ENCODE peak calls at places on chromosomes 2 and 18, in four cellular contexts. One of them, this sample, is unnamed.
A peak's percentile ranks its signal among the peaks of the same experiment; 100 is the strongest.

GRCh38 chr2:156436477-156437085 is 402 bp downstream of the GPD2 start:
- DNase-seq in CD8-positive, alpha-beta T cell: peak; percentile 13
- DNase-seq in DND-41: peak; percentile 47
- DNase-seq in A673: peak; percentile 32
- DNase-seq in this sample: no peak

GRCh38 chr2:119747311-119747710 is 12.4 kb upstream of the PTPN4 start:
- DNase-seq in A673: no peak
- DNase-seq in CD8-positive, alpha-beta T cell: no peak
- DNase-seq in DND-41: no peak
- DNase-seq in this sample: no peak

GRCh38 chr2:174603280-174603679 is 5.7 kb upstream of the WIPF1 start:
- DNase-seq in CD8-positive, alpha-beta T cell: no peak
- DNase-seq in DND-41: peak; percentile 50
- DNase-seq in A673: peak; percentile 55
- DNase-seq in this sample: peak; percentile 85

GRCh38 chr2:1527153-1527992 is 114.1 kb downstream of the TPO start:
- DNase-seq in DND-41: no peak
- DNase-seq in A673: no peak
- DNase-seq in CD8-positive, alpha-beta T cell: no peak
- DNase-seq in this sample: no peak

GRCh38 chr2:190791347-190791982 is 89.2 kb upstream of the GLS start:
- DNase-seq in A673: peak; percentile 80
- DNase-seq in DND-41: peak; percentile 16
- DNase-seq in CD8-positive, alpha-beta T cell: peak; percentile 4
- DNase-seq in this sample: no peak

GRCh38 chr18:63897072-63897471 is 9.6 kb downstream of the SERPINB2 start:
- DNase-seq in CD8-positive, alpha-beta T cell: no peak
- DNase-seq in A673: peak; percentile 28
- DNase-seq in DND-41: no peak
- DNase-seq in this sample: no peak

GRCh38 chr2:211957799-211958198 is 580.8 kb downstream of the ERBB4 start:
- DNase-seq in A673: no peak
- DNase-seq in DND-41: no peak
- DNase-seq in CD8-positive, alpha-beta T cell: no peak
- DNase-seq in this sample: no peak

GRCh38 chr2:1287427-1287826 is 125.8 kb upstream of the TPO start:
- DNase-seq in A673: no peak
- DNase-seq in CD8-positive, alpha-beta T cell: no peak
- DNase-seq in DND-41: no peak
- DNase-seq in this sample: no peak

GRCh38 chr18:60506190-60506589 is 133.6 kb upstream of the MC4R start:
- DNase-seq in DND-41: no peak
- DNase-seq in CD8-positive, alpha-beta T cell: no peak
- DNase-seq in A673: no peak
- DNase-seq in this sample: no peak

GRCh38 chr2:108236676-108237335 is 3.0 kb upstream of the SULT1C3 start:
- DNase-seq in DND-41: no peak
- DNase-seq in CD8-positive, alpha-beta T cell: no peak
- DNase-seq in A673: no peak
- DNase-seq in this sample: no peak

GRCh38 chr2:215604631-215605030 is 168.8 kb upstream of the FN1 start:
- DNase-seq in A673: no peak
- DNase-seq in DND-41: no peak
- DNase-seq in CD8-positive, alpha-beta T cell: no peak
- DNase-seq in this sample: no peak

GRCh38 chr2:128302011-128302743 is 16.5 kb downstream of the HS6ST1 start:
- DNase-seq in CD8-positive, alpha-beta T cell: no peak
- DNase-seq in DND-41: no peak
- DNase-seq in A673: no peak
- DNase-seq in this sample: no peak

GRCh38 chr2:174868916-174869315 is 104.6 kb upstream of the CHRNA1 start:
- DNase-seq in A673: no peak
- DNase-seq in DND-41: no peak
- DNase-seq in CD8-positive, alpha-beta T cell: no peak
- DNase-seq in this sample: no peak

DNA sequence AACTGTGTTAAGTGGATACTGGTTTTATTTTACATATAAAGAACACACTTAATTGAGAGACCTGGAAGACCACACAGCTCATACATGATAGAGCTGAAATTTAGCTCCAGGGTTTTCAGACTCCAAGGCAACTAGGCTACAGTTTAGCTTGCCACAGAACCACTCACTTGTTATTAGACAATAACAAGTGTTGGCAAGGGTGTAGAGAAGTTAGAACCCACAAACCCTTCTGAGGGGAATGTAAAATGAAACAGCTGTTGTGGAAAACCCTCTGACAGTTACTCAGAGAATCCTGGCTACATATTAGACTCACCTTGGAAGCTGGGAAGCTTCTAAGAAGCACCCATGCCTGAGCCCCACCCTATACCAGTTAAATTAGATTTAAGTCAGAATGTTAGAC is 75.3 kb downstream of the MAP3K20 start:
- DNase-seq in DND-41: no peak
- DNase-seq in A673: no peak
- DNase-seq in CD8-positive, alpha-beta T cell: no peak
- DNase-seq in this sample: no peak
- H3K4me1 ChIP-seq in DND-41: no peaks in the 10 kb centered on the region
- H3K4me1 ChIP-seq in A673: peaks cover 36% of the 10 kb centered on the region
- H3K4me1 ChIP-seq in CD8-positive, alpha-beta T cell: no peaks in the 10 kb centered on the region
- H3K4me1 ChIP-seq in this sample: no peaks in the 10 kb centered on the region

GRCh38 chr2:85769987-85770362 is 16.2 kb downstream of the ATOH8 start:
- DNase-seq in CD8-positive, alpha-beta T cell: no peak
- DNase-seq in A673: no peak
- DNase-seq in DND-41: no peak
- DNase-seq in this sample: no peak

GRCh38 chr2:85768713-85769112 is 14.9 kb downstream of the ATOH8 start:
- DNase-seq in DND-41: no peak
- DNase-seq in CD8-positive, alpha-beta T cell: no peak
- DNase-seq in A673: peak; percentile 52
- DNase-seq in this sample: peak; percentile 84

GRCh38 chr2:85770369-85770768 is 16.6 kb downstream of the ATOH8 start:
- DNase-seq in A673: no peak
- DNase-seq in DND-41: no peak
- DNase-seq in CD8-positive, alpha-beta T cell: no peak
- DNase-seq in this sample: no peak

GRCh38 chr2:85767803-85768665 is 14.2 kb downstream of the ATOH8 start:
- DNase-seq in A673: no peak
- DNase-seq in DND-41: no peak
- DNase-seq in CD8-positive, alpha-beta T cell: no peak
- DNase-seq in this sample: no peak

DNA sequence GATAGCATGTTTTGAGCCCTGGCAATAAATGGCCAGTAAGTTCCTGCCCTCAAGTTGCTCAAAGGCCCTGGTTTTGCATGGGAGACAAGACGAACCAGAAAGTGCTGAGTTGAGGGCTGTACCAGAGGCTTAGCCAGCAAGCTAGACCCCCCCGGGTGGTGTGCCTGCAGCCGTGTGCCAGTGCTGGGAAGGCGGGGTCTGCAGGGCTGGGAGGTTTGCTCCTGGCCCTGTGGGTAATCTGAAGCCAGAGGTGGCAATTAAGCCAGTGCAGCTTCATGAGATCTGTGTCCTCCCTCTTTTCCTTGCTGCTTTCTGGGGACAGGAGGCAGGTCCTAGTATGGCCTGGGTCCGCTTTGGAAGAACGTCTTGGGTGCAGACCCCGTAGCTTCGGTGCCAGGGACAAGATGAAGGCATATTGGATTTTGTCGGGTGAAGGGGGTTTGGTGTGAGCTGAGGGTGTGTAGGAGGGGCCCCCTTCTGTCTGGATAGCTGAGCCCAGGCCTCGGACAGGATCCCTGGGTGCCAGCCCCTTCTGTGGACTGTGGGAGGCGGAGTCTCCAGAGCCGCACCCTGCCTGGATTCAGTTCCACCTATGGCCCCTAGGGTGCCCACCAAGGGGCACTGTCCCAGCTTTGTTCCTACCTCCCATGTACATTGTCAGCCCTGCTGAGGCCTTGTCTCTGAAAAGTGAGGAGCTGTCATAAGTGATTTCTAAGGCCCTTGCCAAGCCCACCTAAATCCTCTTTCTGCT is 15.6 kb downstream of the ATOH8 start:
- DNase-seq in CD8-positive, alpha-beta T cell: no peak
- DNase-seq in DND-41: peak; percentile 26
- DNase-seq in A673: peak; percentile 67
- DNase-seq in this sample: peak; percentile 63
- H3K4me3 ChIP-seq in CD8-positive, alpha-beta T cell: no peak overlapping the region
- H3K4me3 ChIP-seq in DND-41: no peak overlapping the region
- H3K4me3 ChIP-seq in A673: no peak overlapping the region
- H3K4me3 ChIP-seq in this sample: no peak overlapping the region

GRCh38 chr2:16625759-16626158 is 39.9 kb downstream of the CYRIA start:
- DNase-seq in A673: peak; percentile 59
- DNase-seq in DND-41: no peak
- DNase-seq in CD8-positive, alpha-beta T cell: no peak
- DNase-seq in this sample: no peak

GRCh38 chr2:16626997-16627605 is 38.5 kb downstream of the CYRIA start:
- DNase-seq in A673: no peak
- DNase-seq in DND-41: no peak
- DNase-seq in CD8-positive, alpha-beta T cell: no peak
- DNase-seq in this sample: no peak

GRCh38 chr2:16628316-16628715 is 37.3 kb downstream of the CYRIA start:
- DNase-seq in CD8-positive, alpha-beta T cell: no peak
- DNase-seq in DND-41: peak; percentile 74
- DNase-seq in A673: no peak
- DNase-seq in this sample: no peak

GRCh38 chr2:16625201-16625729 is 40.4 kb downstream of the CYRIA start:
- DNase-seq in CD8-positive, alpha-beta T cell: no peak
- DNase-seq in DND-41: peak; percentile 36
- DNase-seq in A673: peak; percentile 97
- DNase-seq in this sample: peak; percentile 65

DNA sequence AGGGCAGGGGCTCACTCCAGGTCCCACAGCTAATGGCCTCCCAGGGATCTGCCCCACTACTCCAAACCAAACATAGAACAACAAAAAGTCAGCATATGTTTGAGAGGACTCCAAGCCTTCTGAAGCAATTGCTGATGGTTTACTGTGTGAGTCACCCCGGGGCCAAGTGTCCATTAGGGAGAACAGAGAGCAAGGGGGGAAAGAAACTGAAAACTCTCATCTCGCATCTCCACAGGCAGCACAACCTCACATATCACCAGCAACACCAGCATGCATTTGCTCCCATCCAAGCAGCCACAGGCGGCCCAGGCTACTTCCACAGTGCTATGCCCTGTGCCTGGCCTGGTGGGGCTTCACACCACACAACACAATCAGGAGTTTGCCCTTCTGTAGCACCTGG is 39.1 kb downstream of the CYRIA start:
- DNase-seq in A673: peak; percentile 58
- DNase-seq in DND-41: no peak
- DNase-seq in CD8-positive, alpha-beta T cell: no peak
- DNase-seq in this sample: no peak
- H3K4me1 ChIP-seq in A673: peaks cover 98% of the 10 kb centered on the region
- H3K4me1 ChIP-seq in DND-41: peaks cover 43% of the 10 kb centered on the region
- H3K4me1 ChIP-seq in CD8-positive, alpha-beta T cell: no peaks in the 10 kb centered on the region
- H3K4me1 ChIP-seq in this sample: no peaks in the 10 kb centered on the region

GRCh38 chr2:223054193-223054781 is 2.3 kb downstream of the KCNE4 start:
- DNase-seq in A673: peak; percentile 77
- DNase-seq in CD8-positive, alpha-beta T cell: no peak
- DNase-seq in DND-41: no peak
- DNase-seq in this sample: peak; percentile 91
- H3K4me3 ChIP-seq in A673: peak overlapping the region; percentile 69
- H3K4me3 ChIP-seq in CD8-positive, alpha-beta T cell: no peak overlapping the region
- H3K4me3 ChIP-seq in DND-41: no peak overlapping the region
- H3K4me3 ChIP-seq in this sample: peak overlapping the region; percentile 73

GRCh38 chr18:48138211-48138610 is 207.8 kb upstream of the SMAD2 start:
- DNase-seq in CD8-positive, alpha-beta T cell: no peak
- DNase-seq in DND-41: no peak
- DNase-seq in A673: no peak
- DNase-seq in this sample: no peak

GRCh38 chr18:48140738-48141137 is 210.3 kb upstream of the SMAD2 start:
- DNase-seq in CD8-positive, alpha-beta T cell: no peak
- DNase-seq in A673: no peak
- DNase-seq in DND-41: no peak
- DNase-seq in this sample: no peak

GRCh38 chr18:48138660-48139426 is 208.4 kb upstream of the SMAD2 start:
- DNase-seq in A673: no peak
- DNase-seq in DND-41: no peak
- DNase-seq in CD8-positive, alpha-beta T cell: no peak
- DNase-seq in this sample: no peak

GRCh38 chr18:48137354-48138208 is 207.1 kb upstream of the SMAD2 start:
- DNase-seq in DND-41: peak; percentile 42
- DNase-seq in A673: no peak
- DNase-seq in CD8-positive, alpha-beta T cell: no peak
- DNase-seq in this sample: no peak

DNA sequence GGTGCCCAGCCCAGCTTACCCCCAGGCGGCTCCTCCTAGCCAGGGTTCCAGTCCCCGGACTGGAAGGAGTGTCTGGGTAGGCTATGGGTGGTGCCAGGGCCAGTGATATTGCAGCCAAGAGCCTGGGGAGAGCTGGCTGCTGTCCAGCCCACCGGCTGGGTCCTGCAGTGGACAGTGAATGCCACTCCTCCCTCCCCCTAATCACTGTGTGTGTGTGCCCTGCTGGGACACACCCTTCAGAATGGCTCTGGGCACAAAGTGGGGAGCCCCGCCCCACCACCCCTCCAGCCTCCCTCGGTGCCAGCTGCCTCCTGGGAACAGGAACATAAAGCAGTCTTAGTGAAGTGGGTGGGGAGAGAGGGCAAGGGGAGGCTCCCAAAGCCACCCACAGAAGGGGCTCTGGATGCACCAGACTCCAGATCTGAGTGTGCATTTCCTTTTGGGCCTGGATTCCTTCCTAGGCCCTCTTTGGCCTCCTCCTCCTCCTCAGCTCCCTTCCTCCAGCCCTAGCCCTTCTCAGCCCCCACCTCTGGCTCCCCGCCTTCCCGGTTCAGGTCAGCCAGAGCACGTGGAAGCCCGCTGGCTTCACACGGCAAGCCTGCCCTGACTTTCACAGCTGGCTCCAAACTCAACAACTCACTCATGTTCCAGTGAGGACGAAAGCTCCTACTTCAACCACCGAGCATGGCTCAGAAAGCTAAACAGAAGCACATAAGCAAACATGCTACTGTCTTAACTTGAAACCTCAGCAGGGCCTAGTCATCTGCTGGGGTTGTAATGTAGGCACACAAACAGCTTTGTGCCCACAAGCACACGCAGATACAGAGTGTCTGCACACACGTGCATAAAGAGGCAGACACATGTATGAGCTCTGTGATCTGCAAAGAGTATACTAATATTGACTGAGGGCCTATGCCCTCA is 209.2 kb upstream of the SMAD2 start:
- DNase-seq in DND-41: no peak
- DNase-seq in A673: no peak
- DNase-seq in CD8-positive, alpha-beta T cell: no peak
- DNase-seq in this sample: no peak
- H3K4me1 ChIP-seq in DND-41: peaks cover 54% of the 10 kb centered on the region
- H3K4me1 ChIP-seq in A673: peaks cover 10% of the 10 kb centered on the region
- H3K4me1 ChIP-seq in CD8-positive, alpha-beta T cell: no peaks in the 10 kb centered on the region
- H3K4me1 ChIP-seq in this sample: peaks cover 29% of the 10 kb centered on the region

GRCh38 chr2:165434865-165435500 is 34.5 kb upstream of the CSRNP3 start:
- DNase-seq in A673: no peak
- DNase-seq in CD8-positive, alpha-beta T cell: no peak
- DNase-seq in DND-41: no peak
- DNase-seq in this sample: no peak

GRCh38 chr2:165440367-165440766 is 29.1 kb upstream of the CSRNP3 start:
- DNase-seq in CD8-positive, alpha-beta T cell: no peak
- DNase-seq in A673: peak; percentile 90
- DNase-seq in DND-41: no peak
- DNase-seq in this sample: no peak

GRCh38 chr2:165435611-165436010 is 33.9 kb upstream of the CSRNP3 start:
- DNase-seq in CD8-positive, alpha-beta T cell: no peak
- DNase-seq in A673: no peak
- DNase-seq in DND-41: no peak
- DNase-seq in this sample: no peak

GRCh38 chr2:165432234-165432966 is 37.1 kb upstream of the CSRNP3 start:
- DNase-seq in CD8-positive, alpha-beta T cell: no peak
- DNase-seq in DND-41: no peak
- DNase-seq in A673: no peak
- DNase-seq in this sample: no peak

GRCh38 chr2:165436559-165436958 is 32.9 kb upstream of the CSRNP3 start:
- DNase-seq in DND-41: no peak
- DNase-seq in CD8-positive, alpha-beta T cell: no peak
- DNase-seq in A673: no peak
- DNase-seq in this sample: no peak
- H3K4me3 ChIP-seq in DND-41: no peak overlapping the region
- H3K4me3 ChIP-seq in CD8-positive, alpha-beta T cell: no peak overlapping the region
- H3K4me3 ChIP-seq in A673: no peak overlapping the region
- H3K4me3 ChIP-seq in this sample: no peak overlapping the region